ENCODE peak calls at places on chromosome 5, in five cellular contexts. L is NCI-H510A treated with DMSO at 0.1 percent for 48 hours, F is kidney epithelial cell, G is neural crest cell, C is spleen. U is an unnamed sample.

GRCh38 chr5:54404568-54404967 is 50.9 kb upstream of the HSPB3 start:
- DNase-seq in L (no peak), C (no peak), G (no peak), F (no peak), U (no peak)

GRCh38 chr5:142777108-142777507 is 6.9 kb downstream of the ARHGAP26 start:
- DNase-seq in L (no peak), F (no peak), G (no peak), C (no peak), U (no peak)

GRCh38 chr5:113612060-113612496 is 98.6 kb downstream of the YTHDC2 start:
- DNase-seq in G (no peak), F (peak), C (no peak), L (peak), U (no peak)

GRCh38 chr5:120062515-120062917 is 401.6 kb upstream of the PRR16 start:
- DNase-seq in G (no peak), F (peak), C (no peak), L (no peak), U (no peak)

GRCh38 chr5:68482199-68482598 is 266.6 kb downstream of the PIK3R1 start:
- DNase-seq in L (no peak), G (no peak), C (no peak), F (no peak), U (no peak)

GRCh38 chr5:66993448-66993847 is 203.2 kb downstream of the CD180 start:
- DNase-seq in C (no peak), L (no peak), F (no peak), G (no peak), U (no peak)

GRCh38 chr5:93831449-93831848 is 90.0 kb upstream of the POU5F2 start:
- DNase-seq in F (peak), G (no peak), C (no peak), L (no peak), U (no peak)

GRCh38 chr5:40754381-40755092 is 1.2 kb downstream of the TTC33 start:
- DNase-seq in C (no peak), G (no peak), F (no peak), L (peak), U (no peak)

GRCh38 chr5:171724771-171725609 is 60.6 kb upstream of the SMIM23 start:
- DNase-seq in L (no peak), C (no peak), G (no peak), F (no peak), U (no peak)

GRCh38 chr5:112684737-112685136 is 52.9 kb upstream of the APC start:
- DNase-seq in F (no peak), L (no peak), C (no peak), G (no peak), U (peak)

GRCh38 chr5:72079288-72079687 is 28.0 kb upstream of the MAP1B start:
- DNase-seq in L (no peak), G (peak), F (no peak), C (no peak), U (no peak)

GRCh38 chr5:159824188-159825153 is 91.8 kb upstream of the ADRA1B start:
- DNase-seq in F (no peak), C (no peak), G (no peak), L (no peak), U (no peak)

GRCh38 chr5:38110130-38110529 is 148.2 kb upstream of the EGFLAM start:
- DNase-seq in G (no peak), F (no peak), L (no peak), C (no peak), U (no peak)

GRCh38 chr5:150278916-150279315 is 10.7 kb downstream of the CAMK2A start:
- DNase-seq in G (no peak), F (peak), C (no peak), L (no peak), U (no peak)

GRCh38 chr5:6583049-6583880 is 49.6 kb downstream of the NSUN2 start:
- DNase-seq in C (no peak), L (peak), F (no peak), G (peak), U (peak)

GRCh38 chr5:65461490-65461889 is 20.2 kb downstream of the ADAMTS6 start:
- DNase-seq in G (no peak), L (no peak), F (no peak), C (no peak), U (no peak)

GRCh38 chr5:27571681-27572080 is 533.3 kb upstream of the CDH9 start:
- DNase-seq in L (no peak), C (no peak), F (no peak), G (no peak), U (no peak)

GRCh38 chr5:151315998-151316597 is 12.5 kb upstream of the SLC36A3 start:
- DNase-seq in F (no peak), L (peak), C (peak), G (peak), U (no peak)

GRCh38 chr5:53923969-53924876 is 363.8 kb downstream of the NDUFS4 start:
- DNase-seq in G (no peak), C (no peak), F (no peak), L (no peak), U (no peak)

GRCh38 chr5:112412370-112412769 is 6.7 kb downstream of the EPB41L4A start:
- DNase-seq in F (peak), C (no peak), G (no peak), L (no peak), U (no peak)

GRCh38 chr5:30937070-30937469 is 256.4 kb upstream of the CDH6 start:
- DNase-seq in F (no peak), G (no peak), L (no peak), C (no peak), U (no peak)

GRCh38 chr5:72170101-72170500 is 62.8 kb downstream of the MAP1B start:
- DNase-seq in L (no peak), F (no peak), G (no peak), C (no peak), U (no peak)

GRCh38 chr5:180591249-180591887 is at the start of gene SCGB3A1:
- DNase-seq in G (no peak), L (no peak), F (no peak), C (peak), U (no peak)

GRCh38 chr5:136631176-136631575 is 265.8 kb upstream of the TRPC7 start:
- DNase-seq in C (no peak), G (no peak), L (no peak), F (no peak), U (no peak)

GRCh38 chr5:140432916-140433315 is 31.3 kb downstream of the ANKHD1 start:
- DNase-seq in G (no peak), L (no peak), F (no peak), C (no peak), U (no peak)

GRCh38 chr5:92969781-92970237 is 611.2 kb downstream of the NR2F1-AS1 start:
- DNase-seq in C (no peak), G (no peak), L (no peak), F (no peak), U (peak)

GRCh38 chr5:115377468-115378217 is 81.2 kb upstream of the CCDC112 start:
- DNase-seq in G (no peak), L (no peak), F (peak), C (no peak), U (no peak)

GRCh38 chr5:121263456-121263855 is 588.2 kb upstream of the FTMT start:
- DNase-seq in L (no peak), C (no peak), F (no peak), G (no peak), U (no peak)

GRCh38 chr5:171493646-171494393 is 74.4 kb downstream of the FGF18 start:
- DNase-seq in F (no peak), G (no peak), C (no peak), L (no peak), U (no peak)